ENCODE peak calls at places on chromosomes 16 and 17, in ten cellular contexts. R is activated T-cell treated with anti-CD3 and anti-CD28 coated beads, Interleukin-2, amount 50 U/mL, for 72 hours; L is fibroblast of villous mesenchyme; Y is breast epithelium; V is HTR-8/SVneo; E is T-helper 17 cell; W is nucleus accumbens; U is OCI-M1; I is left ventricle myocardium inferior; J is mesenchymal stem cell. A is an unnamed sample.

GRCh38 chr16:11407047-11407982 is 62.1 kb downstream of the RMI2 start:
- DNase-seq in R (peak), E (peak), J (peak), L (peak), U (peak), Y (peak), I (no peak), W (peak), V (peak), A (peak)

GRCh38 chr17:4593021-4593797 is 8.9 kb downstream of the SMTNL2 start:
- DNase-seq in I (no peak), W (no peak), L (no peak), U (no peak), V (no peak), E (no peak), R (no peak), J (no peak), Y (no peak), A (no peak)

GRCh38 chr16:50585331-50585776 is 37.2 kb downstream of the NKD1 start:
- DNase-seq in I (peak), R (no peak), L (no peak), Y (peak), U (no peak), V (no peak), J (no peak), W (peak), E (no peak), A (no peak)

GRCh38 chr17:8151120-8151640 is 1.0 kb downstream of the PER1 start:
- DNase-seq in Y (peak), E (peak), J (peak), V (peak), W (peak), I (peak), U (no peak), R (peak), L (peak), A (peak)

GRCh38 chr17:38457577-38458371 is 29.5 kb downstream of the ARHGAP23 start:
- DNase-seq in U (no peak), W (no peak), L (no peak), J (no peak), I (no peak), R (no peak), Y (no peak), E (no peak), V (no peak), A (no peak)

GRCh38 chr17:8116779-8117178 is 1.5 kb downstream of the ALOXE3 start:
- DNase-seq in V (no peak), J (no peak), Y (no peak), W (no peak), E (no peak), I (no peak), R (no peak), U (no peak), L (no peak), A (no peak)

GRCh38 chr17:17144061-17144460 is 62.1 kb downstream of the PLD6 start:
- DNase-seq in L (no peak), J (no peak), R (no peak), U (no peak), I (no peak), Y (no peak), V (no peak), W (no peak), E (no peak), A (no peak)

GRCh38 chr17:4850236-4850635 is 17.1 kb downstream of the MINK1 start:
- DNase-seq in L (no peak), I (no peak), E (no peak), U (no peak), V (no peak), J (no peak), R (no peak), Y (no peak), W (no peak), A (no peak)

GRCh38 chr16:17949713-17950112 is 386.8 kb downstream of the NPIPA8 start:
- DNase-seq in L (no peak), Y (no peak), E (no peak), U (peak), R (no peak), J (no peak), V (no peak), I (no peak), W (no peak), A (no peak)

GRCh38 chr17:81039854-81040758 is 5.2 kb downstream of the BAIAP2 start:
- DNase-seq in R (no peak), J (peak), U (no peak), E (no peak), V (peak), Y (no peak), I (no peak), L (peak), W (no peak), A (no peak)

GRCh38 chr17:2872282-2872681 is 76.0 kb downstream of the RAP1GAP2 start:
- DNase-seq in V (no peak), R (no peak), J (no peak), W (no peak), I (no peak), U (no peak), E (no peak), L (no peak), Y (no peak), A (no peak)

A was measured in neural crest cell.